ENCODE peak calls at places on chromosomes 16 and 17, in seven cellular contexts. D, Z, J, C, V, B and L are unnamed samples.

GRCh38 chr17:309361-309888 is 43.2 kb downstream of the RPH3AL start:
- DNase-seq in D (no peak), Z (peak; percentile 80), J (peak; percentile 42), C (peak; percentile 87), V (no peak), B (no peak), L (peak; percentile 70)

GRCh38 chr17:79631640-79632431 is 21.0 kb upstream of the RBFOX3 start:
- DNase-seq in D (peak; percentile 17), Z (no peak), J (peak; percentile 17), C (no peak), V (no peak), B (no peak), L (peak; percentile 45)

GRCh38 chr17:68431045-68431608 is 26.2 kb downstream of the WIPI1 start:
- DNase-seq in D (no peak), Z (no peak), J (no peak), C (no peak), V (no peak), B (no peak), L (no peak)

GRCh38 chr16:50509521-50510341 is 38.5 kb upstream of the NKD1 start:
- DNase-seq in D (peak; percentile 31), Z (no peak), J (no peak), C (peak; percentile 85), V (peak; percentile 14), B (peak; percentile 4), L (no peak)

GRCh38 chr16:19071811-19072777 is 4.7 kb downstream of the COQ7 start:
- DNase-seq in D (peak; percentile 70), Z (peak; percentile 90), J (peak; percentile 70), C (peak; percentile 84), V (peak; percentile 77), B (peak; percentile 37), L (no peak)

GRCh38 chr17:77893144-77894044 is 65.1 kb upstream of the TNRC6C start:
- DNase-seq in D (no peak), Z (peak; percentile 44), J (no peak), C (no peak), V (no peak), B (no peak), L (peak; percentile 49)

GRCh38 chr16:62167551-62167950 is 131.3 kb upstream of the CDH8 start:
- DNase-seq in D (no peak), Z (no peak), J (no peak), C (no peak), V (no peak), B (no peak), L (no peak)

GRCh38 chr17:47279062-47279801 is 25.6 kb downstream of the ITGB3 start:
- DNase-seq in D (peak; percentile 36), Z (peak; percentile 93), J (peak; percentile 70), C (peak; percentile 49), V (peak; percentile 75), B (no peak), L (peak; percentile 87)

GRCh38 chr16:22318690-22319358 is 21.6 kb downstream of the POLR3E start:
- DNase-seq in D (peak; percentile 43), Z (peak; percentile 85), J (no peak), C (peak; percentile 77), V (peak; percentile 61), B (peak; percentile 52), L (no peak)

GRCh38 chr16:15639061-15639568 is 3.8 kb downstream of the MARF1 start:
- DNase-seq in D (no peak), Z (no peak), J (no peak), C (no peak), V (no peak), B (no peak), L (no peak)

GRCh38 chr17:14356043-14356637 is 55.3 kb downstream of the HS3ST3B1 start:
- DNase-seq in D (no peak), Z (no peak), J (no peak), C (peak; percentile 78), V (no peak), B (no peak), L (no peak)

GRCh38 chr16:49663081-49664057 is 192.5 kb downstream of the ZNF423 start:
- DNase-seq in D (no peak), Z (peak; percentile 83), J (no peak), C (no peak), V (no peak), B (no peak), L (no peak)

GRCh38 chr17:33892677-33893076 is 362.4 kb upstream of the CCL2 start:
- DNase-seq in D (no peak), Z (no peak), J (no peak), C (no peak), V (no peak), B (no peak), L (no peak)

GRCh38 chr17:1179635-1180433 is at the start of gene ABR:
- DNase-seq in D (peak; percentile 51), Z (peak; percentile 96), J (peak; percentile 73), C (peak; percentile 74), V (peak; percentile 49), B (peak; percentile 52), L (no peak)

GRCh38 chr17:82372063-82372590 is 562 bp downstream of the UTS2R start:
- DNase-seq in D (no peak), Z (no peak), J (peak; percentile 36), C (no peak), V (no peak), B (no peak), L (peak; percentile 73)

GRCh38 chr17:688100-688989 is 26.3 kb downstream of the VPS53 start:
- DNase-seq in D (no peak), Z (no peak), J (no peak), C (peak; percentile 67), V (no peak), B (no peak), L (no peak)

GRCh38 chr17:8859029-8859803 is 8.3 kb downstream of the PIK3R6 start:
- DNase-seq in D (no peak), Z (peak; percentile 74), J (peak; percentile 65), C (no peak), V (no peak), B (no peak), L (no peak)

GRCh38 chr16:55672471-55672870 is 16.7 kb downstream of the SLC6A2 start:
- DNase-seq in D (no peak), Z (no peak), J (no peak), C (no peak), V (no peak), B (no peak), L (peak; percentile 79)

DNA sequence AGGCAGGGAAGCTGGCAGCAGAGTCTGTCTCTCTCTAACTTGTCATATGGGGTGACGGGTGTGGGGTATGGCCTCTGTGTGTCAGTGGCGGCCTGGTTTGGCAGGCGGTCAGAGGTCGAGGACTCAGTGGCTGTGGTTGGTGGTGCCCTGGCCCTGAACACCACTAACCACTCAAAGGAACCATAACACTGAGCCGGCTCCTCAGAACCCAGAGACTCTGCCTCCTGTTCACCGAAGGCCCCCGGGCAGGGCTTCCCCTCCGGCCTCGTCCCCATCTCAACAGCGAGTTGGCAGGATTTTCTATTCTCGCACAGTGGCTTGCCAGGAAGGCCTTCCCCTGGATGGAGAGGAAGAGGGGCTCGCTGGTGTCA is 638 bp downstream of the P2RX1 start:
- DNase-seq in D (no peak), Z (peak; percentile 70), J (no peak), C (no peak), V (no peak), B (no peak), L (no peak)
- H3K4me1 ChIP-seq in D (peaks cover 21% of the 10 kb centered on the region), Z (no peaks in the 10 kb centered on the region), J (peaks cover 38% of the 10 kb centered on the region), C (no peaks in the 10 kb centered on the region), V (no peaks in the 10 kb centered on the region), B (peaks cover 43% of the 10 kb centered on the region), L (peaks cover 10% of the 10 kb centered on the region)

GRCh38 chr17:36592316-36592710 is 634 bp downstream of the DHRS11 start:
- DNase-seq in D (no peak), Z (peak; percentile 84), J (peak; percentile 46), C (peak; percentile 78), V (peak; percentile 51), B (no peak), L (peak; percentile 83)
- H3K27ac ChIP-seq in D (peak overlapping the region; percentile 35), Z (no peak overlapping the region), J (peak overlapping the region; percentile 62), C (peak overlapping the region; percentile 76), V (no peak overlapping the region), B (peak overlapping the region; percentile 66), L (no peak overlapping the region)

DNA sequence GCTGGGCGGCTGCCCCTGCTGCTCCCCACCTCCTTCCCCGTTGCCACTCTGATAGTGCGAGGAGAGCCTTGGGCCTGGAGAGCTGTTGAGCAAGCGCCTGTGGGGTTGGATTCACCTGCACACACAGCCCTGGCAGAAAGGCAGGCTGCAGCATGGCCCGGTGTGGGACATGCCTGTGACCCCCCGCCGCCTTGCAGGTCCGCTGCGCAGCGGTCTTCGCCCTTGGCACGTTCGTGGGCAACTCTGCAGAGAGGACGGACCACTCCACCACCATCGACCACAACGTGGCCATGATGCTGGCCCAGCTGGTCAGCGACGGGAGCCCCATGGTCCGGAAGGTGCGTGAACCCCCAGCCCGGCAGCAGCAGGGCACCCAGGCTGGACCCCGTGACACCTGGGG is 106.8 kb upstream of the CHMP6 start:
- DNase-seq in D (no peak), Z (no peak), J (peak; percentile 32), C (no peak), V (no peak), B (no peak), L (peak; percentile 66)
- H3K36me3 ChIP-seq in D (peaks cover 93% of the 10 kb centered on the region), Z (peaks cover 24% of the 10 kb centered on the region), J (peaks cover 78% of the 10 kb centered on the region), C (peaks cover 12% of the 10 kb centered on the region), V (no peaks in the 10 kb centered on the region), B (peaks cover 26% of the 10 kb centered on the region), L (peaks cover 8% of the 10 kb centered on the region)

GRCh38 chr17:28547096-28547622 is 5.3 kb downstream of the UNC119 start:
- DNase-seq in D (no peak), Z (no peak), J (no peak), C (no peak), V (no peak), B (no peak), L (peak; percentile 50)

GRCh38 chr17:28547623-28548416 is 4.6 kb downstream of the UNC119 start:
- DNase-seq in D (peak; percentile 83), Z (peak; percentile 98), J (peak; percentile 82), C (peak; percentile 94), V (peak; percentile 73), B (peak; percentile 40), L (peak; percentile 89)

GRCh38 chr17:28549274-28550132 is 2.9 kb downstream of the UNC119 start:
- DNase-seq in D (no peak), Z (no peak), J (no peak), C (no peak), V (no peak), B (peak; percentile 79), L (peak; percentile 56)

GRCh38 chr17:28550858-28551257 is 1.6 kb downstream of the UNC119 start:
- DNase-seq in D (no peak), Z (no peak), J (no peak), C (no peak), V (no peak), B (no peak), L (peak; percentile 58)

GRCh38 chr17:28548417-28549130 is 3.9 kb downstream of the UNC119 start:
- DNase-seq in D (no peak), Z (no peak), J (no peak), C (no peak), V (no peak), B (no peak), L (no peak)
- H3K4me1 ChIP-seq in D (peaks cover 7% of the 10 kb centered on the region), Z (peaks cover 5% of the 10 kb centered on the region), J (peaks cover 43% of the 10 kb centered on the region), C (peaks cover 24% of the 10 kb centered on the region), V (peaks cover 7% of the 10 kb centered on the region), B (peaks cover 48% of the 10 kb centered on the region), L (peaks cover 8% of the 10 kb centered on the region)